ENCODE peak calls at places on chromosomes 2 and 18, in ten cellular contexts. One of them, this sample, is unnamed.
A peak's percentile ranks its signal among the peaks of the same experiment; 100 is the strongest.

GRCh38 chr2:16030206-16031054 is 90.1 kb downstream of the MYCN start:
- DNase-seq in GM23248: no peak
- DNase-seq in A549: no peak
- DNase-seq in cardiac muscle cell: no peak
- DNase-seq in effector memory CD4-positive, alpha-beta T cell: no peak
- DNase-seq in kidney: no peak
- DNase-seq in CD4-positive, alpha-beta T cell: no peak
- DNase-seq in left ventricle myocardium inferior: no peak
- DNase-seq in upper lobe of right lung: no peak
- DNase-seq in esophagus muscularis mucosa: no peak
- DNase-seq in this sample: no peak

GRCh38 chr2:36670881-36671595 is 25.5 kb upstream of the VIT start:
- DNase-seq in CD4-positive, alpha-beta T cell: no peak
- DNase-seq in cardiac muscle cell: no peak
- DNase-seq in upper lobe of right lung: no peak
- DNase-seq in GM23248: peak; percentile 72
- DNase-seq in effector memory CD4-positive, alpha-beta T cell: no peak
- DNase-seq in kidney: no peak
- DNase-seq in A549: no peak
- DNase-seq in esophagus muscularis mucosa: no peak
- DNase-seq in left ventricle myocardium inferior: no peak
- DNase-seq in this sample: no peak

GRCh38 chr2:119826370-119826961 is 66.7 kb downstream of the PTPN4 start:
- DNase-seq in CD4-positive, alpha-beta T cell: peak; percentile 10
- DNase-seq in left ventricle myocardium inferior: no peak
- DNase-seq in esophagus muscularis mucosa: no peak
- DNase-seq in upper lobe of right lung: no peak
- DNase-seq in effector memory CD4-positive, alpha-beta T cell: no peak
- DNase-seq in kidney: no peak
- DNase-seq in A549: peak; percentile 52
- DNase-seq in GM23248: peak; percentile 55
- DNase-seq in cardiac muscle cell: peak; percentile 27
- DNase-seq in this sample: no peak

GRCh38 chr18:77032121-77032758 is 100.3 kb downstream of the MBP start:
- DNase-seq in left ventricle myocardium inferior: no peak
- DNase-seq in CD4-positive, alpha-beta T cell: no peak
- DNase-seq in effector memory CD4-positive, alpha-beta T cell: no peak
- DNase-seq in cardiac muscle cell: no peak
- DNase-seq in kidney: no peak
- DNase-seq in upper lobe of right lung: no peak
- DNase-seq in GM23248: no peak
- DNase-seq in esophagus muscularis mucosa: no peak
- DNase-seq in A549: no peak
- DNase-seq in this sample: no peak

GRCh38 chr2:101697794-101698418 is 399 bp downstream of the MAP4K4 start:
- DNase-seq in A549: no peak
- DNase-seq in esophagus muscularis mucosa: no peak
- DNase-seq in GM23248: peak; percentile 64
- DNase-seq in CD4-positive, alpha-beta T cell: no peak
- DNase-seq in effector memory CD4-positive, alpha-beta T cell: no peak
- DNase-seq in cardiac muscle cell: peak; percentile 56
- DNase-seq in left ventricle myocardium inferior: no peak
- DNase-seq in upper lobe of right lung: no peak
- DNase-seq in kidney: peak; percentile 70
- DNase-seq in this sample: no peak

GRCh38 chr18:38077219-38077618 is 511.6 kb upstream of the CELF4 start:
- DNase-seq in cardiac muscle cell: peak; percentile 55
- DNase-seq in effector memory CD4-positive, alpha-beta T cell: no peak
- DNase-seq in CD4-positive, alpha-beta T cell: no peak
- DNase-seq in kidney: no peak
- DNase-seq in esophagus muscularis mucosa: no peak
- DNase-seq in left ventricle myocardium inferior: no peak
- DNase-seq in A549: no peak
- DNase-seq in GM23248: no peak
- DNase-seq in upper lobe of right lung: no peak
- DNase-seq in this sample: no peak

GRCh38 chr18:582465-582864 is 2.3 kb downstream of the CETN1 start:
- DNase-seq in effector memory CD4-positive, alpha-beta T cell: no peak
- DNase-seq in kidney: no peak
- DNase-seq in CD4-positive, alpha-beta T cell: no peak
- DNase-seq in left ventricle myocardium inferior: no peak
- DNase-seq in cardiac muscle cell: no peak
- DNase-seq in GM23248: no peak
- DNase-seq in esophagus muscularis mucosa: peak; percentile 90
- DNase-seq in upper lobe of right lung: no peak
- DNase-seq in A549: no peak
- DNase-seq in this sample: peak; percentile 31

GRCh38 chr2:111624401-111625156 is 259.4 kb downstream of the ANAPC1 start:
- DNase-seq in esophagus muscularis mucosa: no peak
- DNase-seq in kidney: no peak
- DNase-seq in A549: peak; percentile 27
- DNase-seq in upper lobe of right lung: no peak
- DNase-seq in effector memory CD4-positive, alpha-beta T cell: no peak
- DNase-seq in GM23248: peak; percentile 85
- DNase-seq in CD4-positive, alpha-beta T cell: no peak
- DNase-seq in cardiac muscle cell: no peak
- DNase-seq in left ventricle myocardium inferior: no peak
- DNase-seq in this sample: no peak

GRCh38 chr18:41538751-41539150 is 416.3 kb upstream of the PIK3C3 start:
- DNase-seq in left ventricle myocardium inferior: no peak
- DNase-seq in effector memory CD4-positive, alpha-beta T cell: no peak
- DNase-seq in GM23248: no peak
- DNase-seq in A549: no peak
- DNase-seq in kidney: no peak
- DNase-seq in CD4-positive, alpha-beta T cell: no peak
- DNase-seq in upper lobe of right lung: no peak
- DNase-seq in esophagus muscularis mucosa: no peak
- DNase-seq in cardiac muscle cell: no peak
- DNase-seq in this sample: no peak

GRCh38 chr18:12652861-12653401 is 5.0 kb downstream of the SPIRE1 start:
- DNase-seq in esophagus muscularis mucosa: no peak
- DNase-seq in upper lobe of right lung: no peak
- DNase-seq in CD4-positive, alpha-beta T cell: no peak
- DNase-seq in kidney: no peak
- DNase-seq in cardiac muscle cell: no peak
- DNase-seq in effector memory CD4-positive, alpha-beta T cell: no peak
- DNase-seq in left ventricle myocardium inferior: no peak
- DNase-seq in GM23248: peak; percentile 84
- DNase-seq in A549: no peak
- DNase-seq in this sample: no peak

GRCh38 chr18:12656671-12657047 is 1.2 kb downstream of the SPIRE1 start:
- DNase-seq in A549: no peak
- DNase-seq in kidney: no peak
- DNase-seq in upper lobe of right lung: no peak
- DNase-seq in left ventricle myocardium inferior: no peak
- DNase-seq in CD4-positive, alpha-beta T cell: no peak
- DNase-seq in cardiac muscle cell: no peak
- DNase-seq in esophagus muscularis mucosa: no peak
- DNase-seq in GM23248: peak; percentile 72
- DNase-seq in effector memory CD4-positive, alpha-beta T cell: no peak
- DNase-seq in this sample: no peak

GRCh38 chr18:12654971-12655370 is 2.9 kb downstream of the SPIRE1 start:
- DNase-seq in upper lobe of right lung: no peak
- DNase-seq in cardiac muscle cell: no peak
- DNase-seq in CD4-positive, alpha-beta T cell: no peak
- DNase-seq in left ventricle myocardium inferior: no peak
- DNase-seq in effector memory CD4-positive, alpha-beta T cell: no peak
- DNase-seq in A549: no peak
- DNase-seq in GM23248: no peak
- DNase-seq in kidney: no peak
- DNase-seq in esophagus muscularis mucosa: no peak
- DNase-seq in this sample: no peak

GRCh38 chr18:12647773-12648172 is 10.1 kb downstream of the SPIRE1 start:
- DNase-seq in A549: no peak
- DNase-seq in esophagus muscularis mucosa: no peak
- DNase-seq in CD4-positive, alpha-beta T cell: no peak
- DNase-seq in GM23248: no peak
- DNase-seq in effector memory CD4-positive, alpha-beta T cell: no peak
- DNase-seq in cardiac muscle cell: no peak
- DNase-seq in upper lobe of right lung: no peak
- DNase-seq in kidney: no peak
- DNase-seq in left ventricle myocardium inferior: no peak
- DNase-seq in this sample: no peak

DNA sequence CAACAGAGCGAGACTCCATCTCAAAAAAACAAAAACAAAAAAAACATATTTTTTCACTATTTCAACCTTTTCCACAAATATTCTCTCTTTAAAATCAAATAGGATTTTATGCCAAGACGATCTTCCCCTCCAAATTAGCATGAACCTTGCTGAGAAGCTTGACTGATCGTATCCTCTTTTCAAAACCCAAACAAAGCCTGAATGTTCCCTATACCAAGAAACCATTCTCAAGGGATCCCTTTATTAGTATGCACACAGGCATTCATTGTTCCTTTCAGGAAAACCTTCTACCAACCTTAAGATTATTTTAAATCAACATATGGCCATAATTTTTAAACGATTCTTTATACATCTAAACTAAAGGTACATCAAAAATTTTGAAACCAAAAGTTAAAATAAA is 6.3 kb downstream of the SPIRE1 start:
- DNase-seq in upper lobe of right lung: no peak
- DNase-seq in GM23248: no peak
- DNase-seq in cardiac muscle cell: no peak
- DNase-seq in esophagus muscularis mucosa: no peak
- DNase-seq in effector memory CD4-positive, alpha-beta T cell: no peak
- DNase-seq in A549: no peak
- DNase-seq in CD4-positive, alpha-beta T cell: no peak
- DNase-seq in kidney: no peak
- DNase-seq in left ventricle myocardium inferior: no peak
- DNase-seq in this sample: no peak
- H3K27ac ChIP-seq in upper lobe of right lung: no peak overlapping the region
- H3K27ac ChIP-seq in GM23248: no peak overlapping the region
- H3K27ac ChIP-seq in cardiac muscle cell: no peak overlapping the region
- H3K27ac ChIP-seq in esophagus muscularis mucosa: no peak overlapping the region
- H3K27ac ChIP-seq in effector memory CD4-positive, alpha-beta T cell: no peak overlapping the region
- H3K27ac ChIP-seq in A549: no peak overlapping the region
- H3K27ac ChIP-seq in CD4-positive, alpha-beta T cell: no peak overlapping the region
- H3K27ac ChIP-seq in kidney: no peak overlapping the region
- H3K27ac ChIP-seq in left ventricle myocardium inferior: peak overlapping the region; percentile 60
- H3K27ac ChIP-seq in this sample: no peak overlapping the region

GRCh38 chr2:25885933-25886332 is 7.6 kb upstream of the ASXL2 start:
- DNase-seq in A549: peak; percentile 78
- DNase-seq in GM23248: peak; percentile 78
- DNase-seq in effector memory CD4-positive, alpha-beta T cell: no peak
- DNase-seq in CD4-positive, alpha-beta T cell: no peak
- DNase-seq in esophagus muscularis mucosa: no peak
- DNase-seq in cardiac muscle cell: no peak
- DNase-seq in left ventricle myocardium inferior: no peak
- DNase-seq in kidney: no peak
- DNase-seq in upper lobe of right lung: no peak
- DNase-seq in this sample: no peak
- H3K27ac ChIP-seq in A549: no peak overlapping the region
- H3K27ac ChIP-seq in GM23248: no peak overlapping the region
- H3K27ac ChIP-seq in effector memory CD4-positive, alpha-beta T cell: no peak overlapping the region
- H3K27ac ChIP-seq in CD4-positive, alpha-beta T cell: no peak overlapping the region
- H3K27ac ChIP-seq in esophagus muscularis mucosa: no peak overlapping the region
- H3K27ac ChIP-seq in cardiac muscle cell: no peak overlapping the region
- H3K27ac ChIP-seq in left ventricle myocardium inferior: no peak overlapping the region
- H3K27ac ChIP-seq in kidney: no peak overlapping the region
- H3K27ac ChIP-seq in upper lobe of right lung: no peak overlapping the region
- H3K27ac ChIP-seq in this sample: no peak overlapping the region

GRCh38 chr2:27721335-27721734 is 50.2 kb upstream of the MRPL33 start:
- DNase-seq in upper lobe of right lung: no peak
- DNase-seq in effector memory CD4-positive, alpha-beta T cell: no peak
- DNase-seq in GM23248: no peak
- DNase-seq in CD4-positive, alpha-beta T cell: no peak
- DNase-seq in A549: peak; percentile 84
- DNase-seq in cardiac muscle cell: no peak
- DNase-seq in kidney: no peak
- DNase-seq in esophagus muscularis mucosa: no peak
- DNase-seq in left ventricle myocardium inferior: no peak
- DNase-seq in this sample: peak; percentile 50

GRCh38 chr2:27724905-27725693 is 46.4 kb upstream of the MRPL33 start:
- DNase-seq in left ventricle myocardium inferior: no peak
- DNase-seq in CD4-positive, alpha-beta T cell: no peak
- DNase-seq in upper lobe of right lung: no peak
- DNase-seq in A549: peak; percentile 58
- DNase-seq in cardiac muscle cell: no peak
- DNase-seq in GM23248: peak; percentile 72
- DNase-seq in effector memory CD4-positive, alpha-beta T cell: no peak
- DNase-seq in esophagus muscularis mucosa: no peak
- DNase-seq in kidney: no peak
- DNase-seq in this sample: no peak

GRCh38 chr2:27724191-27724590 is 47.3 kb upstream of the MRPL33 start:
- DNase-seq in esophagus muscularis mucosa: no peak
- DNase-seq in kidney: no peak
- DNase-seq in A549: no peak
- DNase-seq in effector memory CD4-positive, alpha-beta T cell: no peak
- DNase-seq in cardiac muscle cell: no peak
- DNase-seq in CD4-positive, alpha-beta T cell: no peak
- DNase-seq in GM23248: no peak
- DNase-seq in left ventricle myocardium inferior: no peak
- DNase-seq in upper lobe of right lung: no peak
- DNase-seq in this sample: no peak

GRCh38 chr2:27721884-27722485 is 49.5 kb upstream of the MRPL33 start:
- DNase-seq in A549: no peak
- DNase-seq in esophagus muscularis mucosa: no peak
- DNase-seq in GM23248: no peak
- DNase-seq in left ventricle myocardium inferior: no peak
- DNase-seq in upper lobe of right lung: no peak
- DNase-seq in effector memory CD4-positive, alpha-beta T cell: no peak
- DNase-seq in CD4-positive, alpha-beta T cell: no peak
- DNase-seq in kidney: no peak
- DNase-seq in cardiac muscle cell: no peak
- DNase-seq in this sample: no peak

GRCh38 chr2:27723372-27724144 is 48.0 kb upstream of the MRPL33 start:
- DNase-seq in cardiac muscle cell: peak; percentile 81
- DNase-seq in CD4-positive, alpha-beta T cell: no peak
- DNase-seq in esophagus muscularis mucosa: no peak
- DNase-seq in upper lobe of right lung: peak; percentile 71
- DNase-seq in A549: peak; percentile 92
- DNase-seq in kidney: no peak
- DNase-seq in GM23248: peak; percentile 91
- DNase-seq in left ventricle myocardium inferior: no peak
- DNase-seq in effector memory CD4-positive, alpha-beta T cell: no peak
- DNase-seq in this sample: peak; percentile 79
- H3K27ac ChIP-seq in cardiac muscle cell: no peak overlapping the region
- H3K27ac ChIP-seq in CD4-positive, alpha-beta T cell: no peak overlapping the region
- H3K27ac ChIP-seq in esophagus muscularis mucosa: peak overlapping the region; percentile 69
- H3K27ac ChIP-seq in upper lobe of right lung: peak overlapping the region; percentile 65
- H3K27ac ChIP-seq in A549: peak overlapping the region; percentile 98
- H3K27ac ChIP-seq in kidney: peak overlapping the region; percentile 15
- H3K27ac ChIP-seq in GM23248: no peak overlapping the region
- H3K27ac ChIP-seq in left ventricle myocardium inferior: peak overlapping the region; percentile 76
- H3K27ac ChIP-seq in effector memory CD4-positive, alpha-beta T cell: no peak overlapping the region
- H3K27ac ChIP-seq in this sample: peak overlapping the region; percentile 67

DNA sequence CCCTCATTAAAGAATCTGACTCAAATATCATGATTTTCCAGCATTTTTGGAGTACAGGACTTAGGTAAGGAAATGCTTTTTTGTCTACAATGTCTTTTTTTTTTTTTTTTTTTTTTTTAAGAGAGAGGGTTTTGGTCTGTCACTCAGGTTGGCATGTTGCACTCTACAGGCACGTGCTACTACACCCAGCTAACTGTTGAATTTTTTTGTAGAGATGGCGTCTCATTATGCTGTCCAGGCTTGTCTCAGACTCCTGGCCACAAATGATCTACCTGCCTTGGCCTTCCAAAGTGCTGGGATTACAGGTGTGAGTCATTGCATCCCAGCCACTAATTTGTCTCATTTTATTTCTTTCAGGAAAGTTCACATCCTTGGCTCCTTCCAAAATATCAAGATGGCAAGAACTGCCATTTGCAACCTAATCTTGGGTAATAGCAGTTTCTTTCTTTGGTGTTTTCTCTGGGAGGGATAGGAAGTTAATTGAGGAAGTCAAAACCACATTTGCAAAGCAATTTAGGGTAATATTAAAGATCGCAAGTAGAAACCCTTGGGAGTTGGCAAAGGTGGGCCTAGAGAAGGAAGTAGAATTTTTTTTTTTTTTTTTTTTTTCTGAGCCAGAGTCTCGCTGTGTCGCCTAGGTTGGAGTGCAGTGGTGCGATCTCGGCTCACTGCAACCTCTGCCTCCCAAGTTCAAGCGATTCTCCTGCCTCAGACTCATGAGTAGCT is 15.5 kb downstream of the PNO1 start:
- DNase-seq in effector memory CD4-positive, alpha-beta T cell: no peak
- DNase-seq in GM23248: no peak
- DNase-seq in left ventricle myocardium inferior: no peak
- DNase-seq in cardiac muscle cell: no peak
- DNase-seq in CD4-positive, alpha-beta T cell: no peak
- DNase-seq in esophagus muscularis mucosa: no peak
- DNase-seq in A549: no peak
- DNase-seq in kidney: no peak
- DNase-seq in upper lobe of right lung: no peak
- DNase-seq in this sample: no peak
- H3K27ac ChIP-seq in effector memory CD4-positive, alpha-beta T cell: no peak overlapping the region
- H3K27ac ChIP-seq in GM23248: no peak overlapping the region
- H3K27ac ChIP-seq in left ventricle myocardium inferior: no peak overlapping the region
- H3K27ac ChIP-seq in cardiac muscle cell: no peak overlapping the region
- H3K27ac ChIP-seq in CD4-positive, alpha-beta T cell: no peak overlapping the region
- H3K27ac ChIP-seq in esophagus muscularis mucosa: no peak overlapping the region
- H3K27ac ChIP-seq in A549: no peak overlapping the region
- H3K27ac ChIP-seq in kidney: no peak overlapping the region
- H3K27ac ChIP-seq in upper lobe of right lung: no peak overlapping the region
- H3K27ac ChIP-seq in this sample: no peak overlapping the region